ENCODE peak calls at places on chromosome 17, in five cellular contexts. V is left cardiac atrium; U is HFF-Myc; R is iPS-NIHi11; X is stimulated activated naive CD8-positive, alpha-beta T cell treated with anti-CD3 and anti-CD28 coated beads, Interleukin-15, Interleukin-2, amounts not matched to agents 100 U/mL and 50 U/mL, for 24 hours. S is an unnamed sample.

GRCh38 chr17:33932996-33933395 is 322.1 kb upstream of the CCL2 start:
- DNase-seq in V (no peak), U (no peak), R (no peak), X (no peak), S (no peak)

GRCh38 chr17:67215991-67216421 is 29.0 kb downstream of the HELZ start:
- DNase-seq in V (no peak), U (no peak), R (no peak), X (no peak), S (no peak)

GRCh38 chr17:46776298-46777005 is 42.0 kb downstream of the WNT3 start:
- DNase-seq in V (no peak), U (no peak), R (no peak), X (no peak), S (no peak)

GRCh38 chr17:76791053-76791980 is 53.4 kb downstream of the MFSD11 start:
- DNase-seq in V (no peak), U (no peak), R (no peak), X (peak; percentile 45), S (peak; percentile 63)

GRCh38 chr17:55433029-55433628 is 11.5 kb upstream of the MMD start:
- DNase-seq in V (no peak), U (no peak), R (no peak), X (no peak), S (no peak)

GRCh38 chr17:10061131-10061581 is 137.2 kb downstream of the GAS7 start:
- DNase-seq in V (peak; percentile 45), U (peak; percentile 90), R (no peak), X (no peak), S (no peak)

GRCh38 chr17:82863941-82864720 is 24.3 kb upstream of the ZNF750 start:
- DNase-seq in V (no peak), U (peak; percentile 78), R (no peak), X (peak; percentile 76), S (peak; percentile 96)

GRCh38 chr17:1340371-1340770 is 59.7 kb downstream of the YWHAE start:
- DNase-seq in V (no peak), U (no peak), R (no peak), X (no peak), S (no peak)

GRCh38 chr17:72011561-72011960 is 109.3 kb upstream of the SOX9 start:
- DNase-seq in V (no peak), U (no peak), R (no peak), X (no peak), S (no peak)

GRCh38 chr17:78026381-78026780 is 67.9 kb downstream of the TNRC6C start:
- DNase-seq in V (no peak), U (no peak), R (no peak), X (no peak), S (no peak)

GRCh38 chr17:46878055-46878454 is 26.7 kb downstream of the WNT9B start:
- DNase-seq in V (peak; percentile 58), U (no peak), R (no peak), X (no peak), S (no peak)

GRCh38 chr17:78677303-78678219 is 100.4 kb upstream of the DNAH17 start:
- DNase-seq in V (no peak), U (no peak), R (no peak), X (no peak), S (no peak)

GRCh38 chr17:77880702-77881450 is 77.6 kb upstream of the TNRC6C start:
- DNase-seq in V (peak; percentile 47), U (no peak), R (no peak), X (no peak), S (no peak)

GRCh38 chr17:72667096-72668063 is 425.1 kb downstream of the SLC39A11 start:
- DNase-seq in V (no peak), U (peak; percentile 42), R (no peak), X (no peak), S (no peak)

GRCh38 chr17:7177954-7178477 is 1.2 kb downstream of the ASGR1 start:
- DNase-seq in V (no peak), U (no peak), R (peak; percentile 66), X (no peak), S (no peak)

GRCh38 chr17:7414837-7415236 is 5.3 kb upstream of the SPEM1 start:
- DNase-seq in V (no peak), U (no peak), R (no peak), X (no peak), S (no peak)

GRCh38 chr17:50356418-50356817 is 10.5 kb downstream of the XYLT2 start:
- DNase-seq in V (no peak), U (no peak), R (no peak), X (no peak), S (no peak)

GRCh38 chr17:44995602-44996001 is 27.5 kb upstream of the C1QL1 start:
- DNase-seq in V (no peak), U (no peak), R (no peak), X (no peak), S (no peak)

GRCh38 chr17:71878998-71879397 is 241.8 kb upstream of the SOX9 start:
- DNase-seq in V (no peak), U (no peak), R (no peak), X (no peak), S (no peak)

GRCh38 chr17:57138956-57139576 is 54.0 kb downstream of the AKAP1 start:
- DNase-seq in V (no peak), U (no peak), R (no peak), X (no peak), S (no peak)

GRCh38 chr17:64355536-64356303 is 34.9 kb downstream of the PECAM1 start:
- DNase-seq in V (peak; percentile 51), U (peak; percentile 59), R (no peak), X (peak; percentile 66), S (no peak)

GRCh38 chr17:70608193-70608592 is 438.9 kb downstream of the KCNJ2 start:
- DNase-seq in V (no peak), U (no peak), R (no peak), X (no peak), S (no peak)

GRCh38 chr17:80586464-80587228 is 42.0 kb downstream of the RPTOR start:
- DNase-seq in V (no peak), U (no peak), R (no peak), X (no peak), S (no peak)

GRCh38 chr17:71625330-71625729 is 495.5 kb upstream of the SOX9 start:
- DNase-seq in V (no peak), U (no peak), R (peak; percentile 20), X (no peak), S (no peak)

GRCh38 chr17:49523706-49524472 is 28.8 kb downstream of the NGFR start:
- DNase-seq in V (peak; percentile 26), U (no peak), R (peak; percentile 6), X (peak; percentile 55), S (peak; percentile 43)

GRCh38 chr17:19409509-19409908 is 1.5 kb upstream of the RNF112 start:
- DNase-seq in V (no peak), U (no peak), R (no peak), X (no peak), S (no peak)

GRCh38 chr17:31197991-31198390 is 99.0 kb downstream of the OMG start:
- DNase-seq in V (no peak), U (no peak), R (no peak), X (no peak), S (no peak)

GRCh38 chr17:70447588-70447987 is 278.3 kb downstream of the KCNJ2 start:
- DNase-seq in V (no peak), U (no peak), R (no peak), X (no peak), S (no peak)

GRCh38 chr17:69961488-69962145 is 113.4 kb upstream of the KCNJ16 start:
- DNase-seq in V (no peak), U (no peak), R (peak; percentile 27), X (no peak), S (no peak)

GRCh38 chr17:6661464-6661848 is 9.9 kb downstream of the C17orf100 start:
- DNase-seq in V (no peak), U (no peak), R (no peak), X (no peak), S (no peak)

GRCh38 chr17:82054351-82055022 is 2.8 kb downstream of the GPS1 start:
- DNase-seq in V (peak; percentile 19), U (no peak), R (peak; percentile 6), X (no peak), S (no peak)

GRCh38 chr17:42679492-42680330 is 1.9 kb downstream of the CCR10 start:
- DNase-seq in V (peak; percentile 81), U (no peak), R (peak; percentile 76), X (peak; percentile 80), S (peak; percentile 80)

GRCh38 chr17:12680407-12680897 is 14.8 kb downstream of the MYOCD start:
- DNase-seq in V (no peak), U (no peak), R (no peak), X (no peak), S (no peak)

GRCh38 chr17:17141279-17141678 is 64.9 kb downstream of the PLD6 start:
- DNase-seq in V (no peak), U (no peak), R (no peak), X (no peak), S (no peak)

GRCh38 chr17:78789149-78789662 is 7.1 kb upstream of the CYTH1 start:
- DNase-seq in V (peak; percentile 9), U (no peak), R (no peak), X (no peak), S (no peak)

S was measured in activated CD8-positive, alpha-beta T cell treated with anti-CD3 and anti-CD28 coated beads, Interleukin-2, amount 10 ng/mL, durations not matched to agents 7 days and 5 days.